ENCODE peak calls at places on chromosomes 7 and 10, in four cellular contexts. S, T, O and I are unnamed samples. For H3K4me1, the result is how much of the 10 kb centered on the place peaks cover.

GRCh38 chr7:121202125-121202524 is 126.7 kb upstream of the WNT16 start:
- DNase-seq in S (no peak), T (no peak), O (no peak), I (no peak)

GRCh38 chr10:122307669-122308486 is 36.8 kb downstream of the BTBD16 start:
- DNase-seq in S (peak), T (peak), O (peak), I (peak)

GRCh38 chr7:70696139-70696782 is 435.7 kb upstream of the GALNT17 start:
- DNase-seq in S (no peak), T (peak), O (no peak), I (no peak)

GRCh38 chr7:330554-331230 is 40.7 kb downstream of the FOXL3 start:
- DNase-seq in S (no peak), T (no peak), O (no peak), I (no peak)

GRCh38 chr7:101676956-101677355 is 47.9 kb upstream of the MYL10 start:
- DNase-seq in S (no peak), T (no peak), O (no peak), I (no peak)

GRCh38 chr10:100984670-100985177 is 2.6 kb downstream of the MRPL43 start:
- DNase-seq in S (no peak), T (no peak), O (no peak), I (peak)

GRCh38 chr7:1843271-1843861 is 173.3 kb downstream of the ELFN1 start:
- DNase-seq in S (no peak), T (peak), O (no peak), I (no peak)

GRCh38 chr7:65955718-65956117 is 26.3 kb downstream of the GUSB start:
- DNase-seq in S (no peak), T (no peak), O (no peak), I (no peak)

GRCh38 chr10:80685355-80685754 is 147.7 kb downstream of the SH2D4B start:
- DNase-seq in S (no peak), T (no peak), O (no peak), I (no peak)

GRCh38 chr7:130350945-130351663 is 6.5 kb downstream of the CPA5 start:
- DNase-seq in S (no peak), T (no peak), O (no peak), I (no peak)

GRCh38 chr7:41711283-41712064 is 8.6 kb upstream of the INHBA start:
- DNase-seq in S (peak), T (peak), O (no peak), I (peak)

GRCh38 chr7:77426052-77426404 is 9.9 kb upstream of the GSAP start:
- DNase-seq in S (no peak), T (no peak), O (no peak), I (no peak)

GRCh38 chr7:158077441-158077840 is 510.2 kb downstream of the PTPRN2 start:
- DNase-seq in S (no peak), T (no peak), O (no peak), I (no peak)

DNA sequence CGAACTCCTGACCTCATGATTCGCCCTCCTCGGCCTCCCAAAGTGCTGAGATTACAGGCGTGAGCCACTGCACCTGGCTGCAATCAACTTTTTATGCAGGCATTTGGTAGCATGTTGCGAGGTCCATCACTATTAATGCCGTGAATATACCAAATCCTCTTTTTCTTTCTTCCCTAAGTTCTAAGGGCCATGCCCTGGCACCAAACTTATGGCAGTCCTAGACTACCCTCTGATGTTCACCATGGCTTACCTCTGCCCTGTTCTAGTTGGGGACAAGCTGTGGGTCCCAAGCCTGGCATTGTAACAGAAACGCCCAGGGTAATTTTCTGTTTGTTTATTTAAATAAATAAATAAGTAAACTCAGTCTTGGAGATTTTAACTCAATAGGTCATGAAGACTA is 13.3 kb downstream of the PRSS2 start:
- DNase-seq in S (no peak), T (no peak), O (no peak), I (no peak)
- H3K4me1 ChIP-seq in S (under half), T (under half), O (under half), I (under half)

GRCh38 chr10:75593690-75594556 is 162.5 kb downstream of the LRMDA start:
- DNase-seq in S (no peak), T (no peak), O (no peak), I (no peak)

GRCh38 chr10:75588031-75588430 is 156.6 kb downstream of the LRMDA start:
- DNase-seq in S (no peak), T (no peak), O (no peak), I (no peak)

GRCh38 chr10:75592888-75593643 is 161.6 kb downstream of the LRMDA start:
- DNase-seq in S (no peak), T (no peak), O (peak), I (no peak)

GRCh38 chr10:75589895-75590654 is 158.7 kb downstream of the LRMDA start:
- DNase-seq in S (no peak), T (no peak), O (no peak), I (no peak)

GRCh38 chr10:75592014-75592842 is 160.8 kb downstream of the LRMDA start:
- DNase-seq in S (no peak), T (no peak), O (peak), I (no peak)
- H3K4me3 ChIP-seq in S (no peak), T (no peak), O (peak), I (no peak)

DNA sequence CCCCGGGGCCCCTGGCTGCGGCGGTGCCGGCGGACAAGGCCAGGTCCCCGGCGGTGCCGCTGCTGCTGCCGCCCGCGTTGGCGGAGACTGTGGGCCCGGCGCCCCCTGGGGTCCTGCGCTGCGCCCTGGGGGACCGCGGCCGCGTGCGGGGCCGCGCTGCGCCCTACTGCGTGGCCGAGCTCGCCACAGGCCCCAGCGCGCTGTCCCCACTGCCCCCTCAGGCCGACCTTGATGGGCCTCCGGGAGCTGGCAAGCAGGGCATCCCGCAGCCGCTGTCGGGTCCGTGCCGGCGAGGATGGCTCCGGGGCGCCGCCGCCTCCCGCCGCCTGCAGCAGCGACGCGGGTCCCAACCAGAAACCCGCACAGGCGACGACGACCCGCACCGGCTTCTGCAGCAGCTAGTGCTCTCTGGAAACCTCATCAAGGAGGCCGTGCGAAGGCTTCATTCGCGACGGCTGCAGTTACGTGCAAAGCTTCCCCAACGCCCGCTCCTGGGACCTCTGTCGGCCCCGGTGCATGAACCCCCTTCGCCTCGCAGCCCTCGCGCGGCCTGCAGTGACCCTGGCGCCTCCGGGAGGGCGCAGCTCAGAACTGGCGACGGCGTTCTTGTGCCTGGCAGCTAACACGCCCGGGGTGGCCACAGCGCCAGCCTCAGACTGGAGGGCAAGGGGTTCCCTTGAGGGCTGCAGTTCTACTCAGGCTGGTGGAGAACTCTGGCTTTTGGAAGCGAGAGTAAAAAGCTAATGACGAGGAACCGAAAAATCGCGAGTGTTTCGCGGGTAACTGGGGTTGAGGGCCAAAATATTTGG is 804 bp downstream of the FRAT1 start:
- DNase-seq in S (peak), T (no peak), O (peak), I (peak)
- TF ChIP-seq CTCF in S (no peak), T (no peak), O (no peak), I (peak)

DNA sequence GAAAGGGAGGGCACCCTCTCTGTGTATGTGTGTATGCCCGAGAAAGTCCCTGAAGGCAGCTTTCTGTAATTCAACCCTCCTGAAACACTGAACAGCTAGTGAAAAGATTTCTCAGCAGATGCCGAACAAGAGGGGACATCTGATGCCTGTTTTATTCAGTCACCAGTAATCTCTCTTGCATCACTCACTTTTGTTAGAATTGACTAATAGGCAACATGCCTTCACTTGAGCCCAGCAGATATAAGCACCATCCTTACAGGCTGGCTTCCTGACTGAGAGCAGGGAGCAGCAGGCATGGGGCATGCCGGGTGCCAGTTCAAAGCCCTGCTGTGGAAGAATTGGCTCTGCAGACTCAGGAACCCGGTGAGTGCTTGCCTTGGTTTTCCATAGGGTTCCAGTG is at the start of gene ABCA13:
- DNase-seq in S (no peak), T (no peak), O (no peak), I (no peak)
- H3K4me1 ChIP-seq in S (under half), T (under half), O (under half), I (under half)

GRCh38 chr7:140698477-140698876 is 2.0 kb downstream of the NDUFB2 start:
- DNase-seq in S (no peak), T (no peak), O (no peak), I (no peak)
- H3K4me3 ChIP-seq in S (no peak), T (peak), O (no peak), I (no peak)